ENCODE peak calls at places on chromosomes 13 and 19, in five cellular contexts. O is hepatocyte, K is GM23248, G is GM23338, Y is SK-N-SH. V is an unnamed sample. For H3K9me2 and H3K36me3, the result is how much of the 10 kb centered on the place peaks cover.

GRCh38 chr19:1153891-1154730 is 20.0 kb downstream of the SBNO2 start:
- DNase-seq in Y (no peak), K (no peak), G (no peak), O (no peak), V (no peak)

GRCh38 chr13:60463787-60464186 is 66.8 kb downstream of the TDRD3 start:
- DNase-seq in K (no peak), O (no peak), Y (no peak), G (no peak), V (no peak)

GRCh38 chr13:75135325-75135825 is 346.6 kb downstream of the TBC1D4 start:
- DNase-seq in Y (no peak), G (no peak), K (peak), O (peak), V (no peak)

GRCh38 chr13:49936943-49937273 is 768 bp upstream of the SPRYD7 start:
- DNase-seq in O (no peak), G (peak), K (peak), Y (no peak), V (no peak)

GRCh38 chr19:47769534-47769933 is 9.0 kb upstream of the SELENOW start:
- DNase-seq in Y (no peak), G (no peak), O (no peak), K (no peak), V (no peak)

GRCh38 chr13:112756967-112757758 is 67.3 kb downstream of the ATP11A start:
- DNase-seq in Y (no peak), O (peak), K (no peak), G (no peak), V (no peak)

GRCh38 chr19:10551698-10552301 is 8.1 kb downstream of the ATG4D start:
- DNase-seq in O (no peak), G (peak), Y (no peak), K (peak), V (peak)

GRCh38 chr13:110705356-110705825 is 525 bp downstream of the CARS2 start:
- DNase-seq in K (no peak), O (no peak), G (no peak), Y (no peak), V (no peak)

GRCh38 chr13:50910483-50910805 is 853 bp downstream of the RNASEH2B start:
- DNase-seq in Y (peak), O (no peak), G (peak), K (peak), V (peak)

GRCh38 chr13:95571941-95572340 is 19.4 kb downstream of the CLDN10 start:
- DNase-seq in K (no peak), G (no peak), Y (no peak), O (no peak), V (no peak)

GRCh38 chr19:35207391-35207871 is 21.1 kb downstream of the FAM187B start:
- DNase-seq in G (no peak), O (no peak), Y (no peak), K (no peak), V (no peak)

GRCh38 chr19:28883241-28883693 is 329.7 kb downstream of the UQCRFS1 start:
- DNase-seq in K (peak), O (no peak), Y (no peak), G (peak), V (no peak)

DNA sequence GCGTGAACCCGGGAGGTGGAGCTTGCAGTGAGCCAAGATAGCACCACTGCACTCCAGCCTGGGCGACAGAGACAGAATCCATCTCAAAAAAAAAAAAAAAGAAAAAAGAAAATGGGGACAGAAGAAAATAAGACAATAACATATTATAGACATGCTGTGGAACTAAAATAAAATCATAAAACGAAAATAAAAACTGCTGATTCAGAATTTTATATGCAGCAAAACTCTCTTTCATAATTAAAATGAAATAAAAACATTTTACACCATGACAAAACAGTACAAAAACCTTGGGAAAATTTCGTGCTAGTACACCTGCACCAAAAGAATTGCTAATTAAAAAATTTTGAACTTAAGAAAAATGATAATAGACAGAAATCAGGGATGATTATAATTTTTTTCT is 2245.1 kb downstream of the PCDH9 start:
- DNase-seq in G (no peak), O (no peak), K (no peak), Y (no peak), V (no peak)
- H3K9me2 ChIP-seq in G (under half), O (under half), K (under half), Y (under half), V (under half)

DNA sequence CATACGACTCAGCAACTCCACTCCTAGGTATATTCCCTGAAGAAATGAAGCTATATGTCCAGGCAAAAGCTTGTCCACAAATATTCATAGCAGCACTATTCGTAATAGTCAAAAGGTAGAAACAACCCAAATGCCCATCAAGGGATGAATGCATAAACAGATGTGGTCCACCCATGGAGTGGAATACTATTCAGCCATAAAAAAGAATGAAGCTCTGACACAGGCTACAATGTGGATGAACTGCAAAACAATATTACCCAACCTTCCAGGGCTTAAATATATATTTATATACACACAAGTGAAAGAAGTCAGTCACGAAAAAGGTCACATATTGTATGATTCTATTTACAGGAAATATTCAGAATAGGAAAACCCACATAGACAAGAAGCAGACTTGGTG is 19.7 kb downstream of the RFX2 start:
- DNase-seq in Y (no peak), O (no peak), G (no peak), K (no peak), V (no peak)
- H3K4me2 ChIP-seq in Y (no peak), O (no peak), G (no peak), K (peak), V (no peak)

GRCh38 chr13:37014609-37015008 is 14.0 kb downstream of the EXOSC8 start:
- DNase-seq in O (no peak), Y (no peak), G (no peak), K (peak), V (no peak)

GRCh38 chr13:37011002-37011401 is 10.4 kb downstream of the EXOSC8 start:
- DNase-seq in G (no peak), Y (no peak), O (no peak), K (no peak), V (no peak)

GRCh38 chr13:37009692-37010091 is 9.1 kb downstream of the EXOSC8 start:
- DNase-seq in G (no peak), K (no peak), O (no peak), Y (no peak), V (no peak)

GRCh38 chr13:37010424-37010823 is 9.8 kb downstream of the EXOSC8 start:
- DNase-seq in Y (no peak), O (no peak), G (no peak), K (no peak), V (no peak)

GRCh38 chr13:37011788-37012187 is 11.2 kb downstream of the EXOSC8 start:
- DNase-seq in G (no peak), O (no peak), Y (no peak), K (no peak), V (no peak)
- H3K36me3 ChIP-seq in G (under half), O (under half), Y (half or more), K (half or more), V (half or more)

DNA sequence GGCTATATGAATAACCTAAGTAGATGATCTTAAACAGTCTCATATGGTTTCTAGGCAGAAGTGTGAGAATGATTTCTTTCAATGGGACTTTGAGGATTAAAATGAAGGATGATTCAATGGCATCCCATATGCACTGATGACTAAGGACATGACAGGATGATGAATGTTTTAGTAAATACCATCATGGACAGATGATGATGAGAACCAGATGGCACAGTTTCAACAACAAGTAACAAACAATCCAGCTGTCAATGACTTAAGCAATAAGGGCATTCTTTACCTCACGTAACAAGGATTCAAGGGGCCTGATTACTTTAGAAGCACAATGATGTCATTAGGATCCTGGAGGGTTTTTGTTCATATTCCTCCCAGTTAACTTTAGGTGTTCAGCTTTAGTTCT is 2678.4 kb downstream of the PCDH9 start:
- DNase-seq in O (no peak), Y (no peak), K (peak), G (no peak), V (no peak)
- H3K9me2 ChIP-seq in O (under half), Y (under half), K (under half), G (under half), V (under half)

GRCh38 chr13:44386932-44387556 is 13.4 kb downstream of the SERP2 start:
- DNase-seq in G (no peak), K (no peak), Y (no peak), O (no peak), V (no peak)

GRCh38 chr13:44388427-44388826 is 14.8 kb downstream of the SERP2 start:
- DNase-seq in K (no peak), O (no peak), G (peak), Y (peak), V (no peak)

GRCh38 chr13:44389856-44390255 is 16.2 kb downstream of the SERP2 start:
- DNase-seq in G (no peak), Y (no peak), K (no peak), O (no peak), V (no peak)

GRCh38 chr13:44385847-44386246 is 12.2 kb downstream of the SERP2 start:
- DNase-seq in G (no peak), K (no peak), O (no peak), Y (no peak), V (no peak)

GRCh38 chr13:44389003-44389666 is 15.5 kb downstream of the SERP2 start:
- DNase-seq in G (no peak), Y (no peak), K (no peak), O (no peak), V (no peak)
- H3K4me2 ChIP-seq in G (no peak), Y (no peak), K (no peak), O (no peak), V (no peak)

GRCh38 chr19:38165335-38165734 is 58.7 kb downstream of the DPF1 start:
- DNase-seq in O (no peak), G (no peak), K (no peak), Y (no peak), V (no peak)

GRCh38 chr19:38162094-38162493 is 61.9 kb downstream of the DPF1 start:
- DNase-seq in Y (no peak), G (no peak), O (no peak), K (no peak), V (no peak)

GRCh38 chr19:38164526-38164925 is 59.5 kb downstream of the DPF1 start:
- DNase-seq in O (no peak), Y (no peak), G (no peak), K (no peak), V (no peak)

GRCh38 chr19:38162632-38163031 is 61.4 kb downstream of the DPF1 start:
- DNase-seq in K (no peak), Y (no peak), G (no peak), O (no peak), V (no peak)

DNA sequence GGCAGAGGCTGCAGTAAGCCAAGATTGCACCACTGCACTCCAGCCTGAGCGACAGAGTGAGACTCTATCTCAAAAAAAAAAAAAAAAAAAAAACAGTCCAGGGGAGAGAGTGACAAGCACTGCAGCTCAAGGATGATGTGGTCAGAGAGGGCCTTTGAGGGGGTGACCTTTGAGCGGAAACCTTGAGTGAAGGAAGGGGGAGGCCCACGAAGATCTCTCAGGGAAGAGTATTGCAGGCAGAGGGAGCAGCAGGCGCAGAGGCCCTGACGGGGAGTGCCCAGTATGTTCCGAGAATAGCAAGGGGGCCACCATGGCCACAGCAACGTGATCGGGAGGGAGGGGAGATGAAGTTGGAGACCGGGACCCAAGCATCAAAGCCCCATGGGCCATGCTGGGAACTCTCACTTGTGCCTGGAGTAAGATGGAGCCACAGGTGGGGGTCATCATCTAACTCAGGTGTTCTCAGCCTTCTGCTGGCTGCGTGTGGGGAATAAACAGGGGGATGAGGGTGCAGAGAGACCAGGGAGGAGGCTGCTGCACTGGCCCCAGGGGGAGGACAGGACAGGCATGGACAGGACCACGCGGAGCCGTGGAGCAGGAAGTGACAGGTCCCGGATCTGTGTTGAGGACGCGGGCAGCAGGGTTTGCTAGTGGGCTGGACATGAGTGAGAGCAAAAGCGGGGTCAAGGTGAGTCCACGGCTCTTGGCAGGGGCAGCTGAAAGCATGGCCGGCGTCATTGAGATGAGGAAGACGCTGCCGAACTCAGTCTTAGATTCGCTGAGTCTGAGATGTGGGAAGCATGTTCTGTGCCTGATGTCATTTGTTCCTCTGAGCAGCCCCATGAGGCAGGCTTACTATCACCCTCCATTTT is 60.4 kb downstream of the DPF1 start:
- DNase-seq in K (no peak), G (no peak), O (no peak), Y (no peak), V (no peak)
- H3K36me3 ChIP-seq in K (under half), G (under half), O (under half), Y (under half), V (half or more)

GRCh38 chr19:6279620-6279930 is 200 bp downstream of the MLLT1 start:
- DNase-seq in Y (no peak), G (no peak), O (no peak), K (no peak), V (no peak)
- H3K9me2 ChIP-seq in Y (under half), G (under half), O (under half), K (under half), V (under half)

DNA sequence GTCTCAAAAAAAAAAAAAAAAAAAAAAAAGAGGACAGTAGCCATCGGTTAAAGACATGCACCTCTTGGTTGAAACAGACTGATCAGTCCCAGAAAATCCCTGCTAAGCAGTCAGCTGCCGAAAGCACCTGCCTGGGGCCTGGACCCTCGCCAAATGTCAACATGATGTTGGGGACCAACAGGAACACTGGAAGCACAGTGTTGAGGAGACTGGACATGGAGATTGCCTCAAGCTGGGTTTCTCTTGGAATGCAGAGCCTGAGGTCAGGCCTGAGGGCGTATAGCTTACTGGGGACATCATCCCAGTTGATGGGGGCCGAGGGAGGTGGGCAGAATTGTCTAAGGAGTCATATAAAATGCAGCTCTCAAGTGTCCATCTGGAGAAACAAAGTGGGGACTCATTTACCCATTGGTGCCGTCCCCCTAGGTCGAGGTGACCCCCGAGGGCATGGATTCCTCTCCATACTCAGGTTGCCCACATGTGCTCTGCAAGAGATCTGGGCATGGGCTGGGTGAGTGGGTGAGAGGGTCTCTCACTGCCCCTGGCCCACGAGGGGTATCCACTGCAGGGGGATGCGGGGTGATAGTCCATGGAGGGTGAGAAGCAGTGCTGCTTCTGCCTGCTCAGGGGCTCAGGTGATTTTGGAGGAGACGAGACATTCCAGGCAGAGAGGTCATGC is 164.5 kb downstream of the URI1 start:
- DNase-seq in K (no peak), G (no peak), O (no peak), Y (no peak), V (no peak)
- H3K4me2 ChIP-seq in K (no peak), G (no peak), O (no peak), Y (no peak), V (no peak)

GRCh38 chr19:44789943-44790467 is 12.3 kb downstream of the CBLC start:
- DNase-seq in K (peak), O (peak), Y (no peak), G (no peak), V (no peak)

GRCh38 chr19:44788971-44789370 is 11.3 kb downstream of the CBLC start:
- DNase-seq in K (no peak), G (no peak), Y (no peak), O (peak), V (no peak)

GRCh38 chr19:44794610-44795009 is 14.3 kb upstream of the BCAM start:
- DNase-seq in K (no peak), O (no peak), G (no peak), Y (no peak), V (no peak)

GRCh38 chr19:44795398-44795987 is 13.4 kb upstream of the BCAM start:
- DNase-seq in O (no peak), G (no peak), K (no peak), Y (no peak), V (no peak)

GRCh38 chr19:44792286-44792685 is 14.6 kb downstream of the CBLC start:
- DNase-seq in O (no peak), K (no peak), G (no peak), Y (no peak), V (peak)
- H3K36me3 ChIP-seq in O (under half), K (under half), G (under half), Y (under half), V (under half)

V was measured in OCI-LY7.